ENCODE peak calls at places on chromosome 20, in five cellular contexts. B, M, V, H and I are unnamed samples.
A peak's percentile ranks its signal among the peaks of the same experiment; 100 is the strongest.

GRCh38 chr20:48846516-48847492 is 19.0 kb upstream of the PREX1 start:
- DNase-seq in B (no peak), M (no peak), V (peak; percentile 59), H (no peak), I (peak; percentile 61)

GRCh38 chr20:19806806-19807691 is 49.0 kb downstream of the RIN2 start:
- DNase-seq in B (no peak), M (no peak), V (peak; percentile 46), H (peak; percentile 38), I (no peak)

GRCh38 chr20:51136326-51136725 is 113.4 kb upstream of the KCNG1 start:
- DNase-seq in B (no peak), M (no peak), V (peak; percentile 66), H (no peak), I (no peak)

GRCh38 chr20:44532981-44533331 is 11.1 kb upstream of the SERINC3 start:
- DNase-seq in B (no peak), M (no peak), V (peak; percentile 70), H (peak; percentile 36), I (no peak)

GRCh38 chr20:63151554-63152321 is 64.2 kb downstream of the YTHDF1 start:
- DNase-seq in B (peak; percentile 54), M (no peak), V (peak; percentile 43), H (no peak), I (no peak)

GRCh38 chr20:51135926-51136325 is 113.0 kb upstream of the KCNG1 start:
- DNase-seq in B (no peak), M (no peak), V (no peak), H (no peak), I (no peak)

GRCh38 chr20:19688031-19688806 is 69.8 kb upstream of the RIN2 start:
- DNase-seq in B (peak; percentile 89), M (no peak), V (peak; percentile 86), H (peak; percentile 85), I (no peak)

GRCh38 chr20:35539756-35540212 is 2.1 kb upstream of the ERGIC3 start:
- DNase-seq in B (peak; percentile 41), M (no peak), V (no peak), H (no peak), I (peak; percentile 30)

GRCh38 chr20:63701329-63702035 is 5.0 kb downstream of the TNFRSF6B start:
- DNase-seq in B (peak; percentile 48), M (no peak), V (peak; percentile 3), H (peak; percentile 79), I (no peak)

GRCh38 chr20:34390769-34391447 is 27.8 kb downstream of the ITCH start:
- DNase-seq in B (peak; percentile 82), M (no peak), V (peak; percentile 90), H (peak; percentile 94), I (no peak)

GRCh38 chr20:47544852-47545251 is 43.2 kb downstream of the NCOA3 start:
- DNase-seq in B (no peak), M (no peak), V (no peak), H (no peak), I (no peak)

GRCh38 chr20:50540620-50541605 is 30.7 kb downstream of the PTPN1 start:
- DNase-seq in B (no peak), M (no peak), V (peak; percentile 94), H (peak; percentile 99), I (no peak)

GRCh38 chr20:39897058-39897457 is 792.0 kb downstream of the MAFB start:
- DNase-seq in B (no peak), M (no peak), V (no peak), H (peak; percentile 33), I (no peak)

GRCh38 chr20:61514805-61515505 is 262.9 kb downstream of the CDH4 start:
- DNase-seq in B (no peak), M (no peak), V (no peak), H (no peak), I (no peak)

GRCh38 chr20:58096880-58097813 is 131.3 kb downstream of the ANKRD60 start:
- DNase-seq in B (no peak), M (no peak), V (no peak), H (no peak), I (no peak)

GRCh38 chr20:31936430-31936829 is 15.4 kb downstream of the PDRG1 start:
- DNase-seq in B (no peak), M (no peak), V (no peak), H (peak; percentile 16), I (no peak)

GRCh38 chr20:7352165-7352564 is 584.7 kb downstream of the BMP2 start:
- DNase-seq in B (no peak), M (no peak), V (peak; percentile 9), H (no peak), I (no peak)

GRCh38 chr20:54209216-54209813 is 1.4 kb downstream of the PFDN4 start:
- DNase-seq in B (no peak), M (no peak), V (no peak), H (no peak), I (no peak)

GRCh38 chr20:50366270-50367103 is 143.7 kb upstream of the PTPN1 start:
- DNase-seq in B (no peak), M (no peak), V (peak; percentile 95), H (peak; percentile 59), I (no peak)

GRCh38 chr20:1005452-1006027 is 3.4 kb upstream of the RSPO4 start:
- DNase-seq in B (no peak), M (no peak), V (peak; percentile 29), H (peak; percentile 47), I (no peak)

GRCh38 chr20:20665200-20665599 is 47.2 kb downstream of the RALGAPA2 start:
- DNase-seq in B (no peak), M (no peak), V (peak; percentile 7), H (no peak), I (no peak)

GRCh38 chr20:3686867-3687321 is 5.1 kb upstream of the ADAM33 start:
- DNase-seq in B (peak; percentile 91), M (no peak), V (no peak), H (peak; percentile 46), I (no peak)

GRCh38 chr20:10463622-10464021 is 28.5 kb downstream of the SLX4IP start:
- DNase-seq in B (no peak), M (no peak), V (no peak), H (no peak), I (no peak)

GRCh38 chr20:50274570-50275430 is 84.2 kb downstream of the CEBPB start:
- DNase-seq in B (peak; percentile 87), M (no peak), V (no peak), H (no peak), I (no peak)

GRCh38 chr20:46246527-46246926 is 61.8 kb downstream of the CDH22 start:
- DNase-seq in B (no peak), M (no peak), V (no peak), H (no peak), I (no peak)

GRCh38 chr20:55159230-55159629 is 683.8 kb downstream of the DOK5 start:
- DNase-seq in B (no peak), M (no peak), V (no peak), H (peak; percentile 27), I (no peak)

GRCh38 chr20:3406481-3407425 is 716 bp downstream of the DNAAF9 start:
- DNase-seq in B (peak; percentile 75), M (no peak), V (peak; percentile 39), H (peak; percentile 45), I (peak; percentile 17)

GRCh38 chr20:22805219-22805618 is 220.8 kb upstream of the FOXA2 start:
- DNase-seq in B (peak; percentile 58), M (no peak), V (peak; percentile 73), H (peak; percentile 92), I (no peak)

GRCh38 chr20:51377132-51377531 is 165.4 kb downstream of the NFATC2 start:
- DNase-seq in B (no peak), M (no peak), V (no peak), H (no peak), I (no peak)

GRCh38 chr20:62900692-62901584 is 25.4 kb downstream of the DIDO1 start:
- DNase-seq in B (no peak), M (no peak), V (peak; percentile 21), H (no peak), I (no peak)

GRCh38 chr20:36709126-36709525 is 36.8 kb downstream of the NDRG3 start:
- DNase-seq in B (no peak), M (no peak), V (no peak), H (no peak), I (no peak)

GRCh38 chr20:41142241-41142640 is 4.9 kb downstream of the PLCG1 start:
- DNase-seq in B (no peak), M (no peak), V (no peak), H (no peak), I (no peak)

GRCh38 chr20:34322267-34323105 is 19.3 kb upstream of the AHCY start:
- DNase-seq in B (no peak), M (no peak), V (no peak), H (no peak), I (no peak)

GRCh38 chr20:44610313-44610965 is 28.1 kb downstream of the PKIG start:
- DNase-seq in B (no peak), M (no peak), V (no peak), H (no peak), I (no peak)

GRCh38 chr20:50313223-50313820 is 122.7 kb downstream of the CEBPB start:
- DNase-seq in B (no peak), M (no peak), V (peak; percentile 21), H (peak; percentile 78), I (no peak)

GRCh38 chr20:21179796-21180195 is 53.9 kb downstream of the KIZ start:
- DNase-seq in B (no peak), M (no peak), V (no peak), H (no peak), I (no peak)